ENCODE peak calls at places on chromosomes 12 and 14, in seven cellular contexts. M, W, O, I, T, S and N are unnamed samples.

GRCh38 chr12:10718279-10718821 is 4.8 kb downstream of the YBX3 start:
- DNase-seq in T (no peak), O (no peak), I (no peak), W (no peak), S (peak), M (no peak), N (no peak)

GRCh38 chr12:95908573-95908972 is 33.8 kb downstream of the CCDC38 start:
- DNase-seq in O (no peak), W (no peak), M (no peak), S (no peak), T (no peak), I (no peak), N (no peak)

GRCh38 chr12:63151898-63152700 is 1.1 kb upstream of the AVPR1A start:
- DNase-seq in W (peak), S (peak), T (no peak), O (no peak), M (peak), I (peak), N (peak)

GRCh38 chr14:35533357-35534129 is 421 bp upstream of the INSM2 start:
- DNase-seq in I (peak), T (peak), W (peak), O (peak), M (peak), S (peak), N (peak)

GRCh38 chr12:102659200-102659911 is 179.0 kb upstream of the IGF1 start:
- DNase-seq in S (no peak), T (no peak), W (no peak), O (no peak), I (peak), M (no peak), N (no peak)

GRCh38 chr12:11023387-11023786 is 967 bp upstream of the TAS2R19 start:
- DNase-seq in O (no peak), T (no peak), M (no peak), I (no peak), S (no peak), W (no peak), N (no peak)

GRCh38 chr12:6613015-6613775 is 6.0 kb upstream of the CHD4 start:
- DNase-seq in I (peak), S (peak), W (peak), O (no peak), M (peak), T (peak), N (peak)

GRCh38 chr12:116492703-116493324 is 66.4 kb upstream of the MAP1LC3B2 start:
- DNase-seq in M (no peak), O (no peak), S (no peak), T (no peak), I (no peak), W (no peak), N (no peak)

GRCh38 chr12:105740337-105740736 is 398.4 kb downstream of the NUAK1 start:
- DNase-seq in W (no peak), O (no peak), S (peak), T (no peak), I (no peak), M (no peak), N (peak)

GRCh38 chr12:47990351-47991105 is 13.7 kb downstream of the COL2A1 start:
- DNase-seq in I (no peak), O (no peak), M (no peak), S (no peak), W (no peak), T (no peak), N (peak)

GRCh38 chr14:99755629-99756603 is 37.3 kb upstream of the EML1 start:
- DNase-seq in W (peak), S (peak), I (no peak), O (no peak), T (peak), M (peak), N (peak)

GRCh38 chr12:102470964-102471363 is 9.4 kb downstream of the IGF1 start:
- DNase-seq in O (no peak), T (no peak), W (no peak), I (no peak), S (no peak), M (no peak), N (no peak)

GRCh38 chr12:121239704-121240420 is 29.9 kb downstream of the P2RX4 start:
- DNase-seq in M (no peak), I (no peak), O (no peak), S (no peak), W (no peak), T (no peak), N (no peak)

GRCh38 chr14:22887990-22888378 is 5.0 kb downstream of the REM2 start:
- DNase-seq in T (no peak), W (no peak), S (no peak), I (no peak), M (no peak), O (peak), N (no peak)

GRCh38 chr14:24938593-24938992 is 111.4 kb downstream of the STXBP6 start:
- DNase-seq in I (no peak), O (no peak), T (no peak), M (no peak), W (no peak), S (no peak), N (no peak)

GRCh38 chr14:72792051-72792788 is 101.7 kb downstream of the DPF3 start:
- DNase-seq in T (no peak), W (peak), M (no peak), S (peak), O (no peak), I (no peak), N (peak)

GRCh38 chr12:91327889-91328288 is 145.3 kb upstream of the DCN start:
- DNase-seq in I (no peak), O (no peak), M (no peak), S (no peak), W (no peak), T (no peak), N (no peak)

GRCh38 chr12:71686658-71687025 is 760 bp downstream of the TMEM19 start:
- DNase-seq in S (no peak), M (no peak), I (no peak), O (no peak), T (no peak), W (no peak), N (no peak)

GRCh38 chr14:69097974-69098373 is 54.9 kb downstream of the DCAF5 start:
- DNase-seq in O (no peak), I (no peak), W (no peak), T (no peak), S (no peak), M (no peak), N (no peak)

GRCh38 chr14:52706286-52706685 is 714 bp upstream of the PSMC6 start:
- DNase-seq in T (no peak), O (no peak), I (no peak), S (peak), W (no peak), M (peak), N (no peak)

GRCh38 chr14:93778856-93779629 is 9.2 kb downstream of the PRIMA1 start:
- DNase-seq in W (no peak), M (no peak), S (no peak), T (no peak), I (no peak), O (no peak), N (peak)

GRCh38 chr12:28975564-28976340 is 173.3 kb upstream of the FAR2 start:
- DNase-seq in T (no peak), S (no peak), M (no peak), I (no peak), O (no peak), W (no peak), N (no peak)

GRCh38 chr12:51863921-51864700 is 15.6 kb upstream of the FIGNL2 start:
- DNase-seq in M (no peak), I (no peak), S (peak), T (peak), O (no peak), W (peak), N (peak)

GRCh38 chr12:54389139-54389508 is 4.6 kb upstream of the ZNF385A start:
- DNase-seq in I (no peak), S (no peak), M (no peak), O (no peak), W (no peak), T (no peak), N (no peak)

GRCh38 chr12:75981773-75982564 is 49.6 kb downstream of the PHLDA1 start:
- DNase-seq in M (peak), W (no peak), O (no peak), S (no peak), T (no peak), I (no peak), N (no peak)

GRCh38 chr14:99415496-99416281 is 65.0 kb downstream of the SETD3 start:
- DNase-seq in S (peak), T (no peak), O (no peak), I (peak), W (peak), M (peak), N (peak)

GRCh38 chr12:19316420-19316819 is 122.9 kb upstream of the AEBP2 start:
- DNase-seq in M (peak), I (no peak), O (no peak), W (no peak), T (no peak), S (no peak), N (no peak)

GRCh38 chr14:73634333-73634833 is 10.4 kb upstream of the DNAL1 start:
- DNase-seq in T (no peak), W (no peak), O (no peak), M (peak), S (peak), I (peak), N (peak)

GRCh38 chr12:104668274-104668718 is 211.5 kb downstream of the CHST11 start:
- DNase-seq in W (no peak), M (no peak), S (no peak), O (no peak), T (no peak), I (no peak), N (no peak)

GRCh38 chr12:26953447-26953846 is 15.2 kb downstream of the FGFR1OP2 start:
- DNase-seq in O (no peak), S (no peak), W (no peak), I (no peak), M (no peak), T (no peak), N (peak)